ENCODE peak calls at places on chromosomes 13 and 19, in eight cellular contexts. S, X, O, E, H, N, L and I are unnamed samples.

GRCh38 chr13:80473695-80474094 is 132.8 kb upstream of the SPRY2 start:
- DNase-seq in O (no peak), E (no peak), L (no peak), S (peak; percentile 36), X (no peak), N (no peak), H (no peak), I (no peak)

GRCh38 chr19:23415034-23415433 is 19.8 kb upstream of the ZNF91 start:
- DNase-seq in E (peak; percentile 42), O (no peak), S (no peak), X (no peak), H (peak; percentile 11), N (no peak), L (no peak), I (no peak)

GRCh38 chr13:27130223-27131015 is 41.2 kb downstream of the USP12 start:
- DNase-seq in S (peak; percentile 77), L (no peak), N (no peak), X (no peak), O (no peak), E (no peak), H (no peak), I (no peak)

GRCh38 chr19:16771618-16772017 is 52.0 kb downstream of the NWD1 start:
- DNase-seq in X (no peak), E (peak; percentile 92), O (peak; percentile 80), S (peak; percentile 59), L (peak; percentile 71), H (peak; percentile 88), N (peak; percentile 50), I (peak; percentile 84)

GRCh38 chr19:41928221-41928683 is at the start of gene ERFL:
- DNase-seq in X (no peak), L (no peak), E (peak; percentile 52), S (no peak), N (no peak), O (no peak), H (no peak), I (no peak)

GRCh38 chr13:43431279-43431678 is 355.5 kb downstream of the ENOX1 start:
- DNase-seq in H (no peak), E (no peak), O (no peak), L (no peak), S (no peak), X (no peak), N (no peak), I (no peak)

GRCh38 chr19:51501594-51502263 is at the start of gene SIGLEC12:
- DNase-seq in E (no peak), O (no peak), N (no peak), S (no peak), L (no peak), H (no peak), X (no peak), I (no peak)

GRCh38 chr19:22422220-22422619 is at the start of gene ZNF98:
- DNase-seq in N (peak; percentile 66), O (no peak), H (no peak), S (no peak), X (peak; percentile 72), E (no peak), L (peak; percentile 35), I (peak; percentile 87)

GRCh38 chr19:1163934-1164683 is 10.0 kb downstream of the SBNO2 start:
- DNase-seq in E (no peak), H (no peak), S (no peak), X (no peak), O (no peak), L (no peak), N (no peak), I (no peak)
- H3K4me1 ChIP-seq in E (peaks cover 5% of the 10 kb centered on the region), H (peaks cover 3% of the 10 kb centered on the region), S (peaks cover 6% of the 10 kb centered on the region), X (no peaks in the 10 kb centered on the region), O (peaks cover 8% of the 10 kb centered on the region), L (no peaks in the 10 kb centered on the region), N (peaks cover 5% of the 10 kb centered on the region), I (no peaks in the 10 kb centered on the region)

DNA sequence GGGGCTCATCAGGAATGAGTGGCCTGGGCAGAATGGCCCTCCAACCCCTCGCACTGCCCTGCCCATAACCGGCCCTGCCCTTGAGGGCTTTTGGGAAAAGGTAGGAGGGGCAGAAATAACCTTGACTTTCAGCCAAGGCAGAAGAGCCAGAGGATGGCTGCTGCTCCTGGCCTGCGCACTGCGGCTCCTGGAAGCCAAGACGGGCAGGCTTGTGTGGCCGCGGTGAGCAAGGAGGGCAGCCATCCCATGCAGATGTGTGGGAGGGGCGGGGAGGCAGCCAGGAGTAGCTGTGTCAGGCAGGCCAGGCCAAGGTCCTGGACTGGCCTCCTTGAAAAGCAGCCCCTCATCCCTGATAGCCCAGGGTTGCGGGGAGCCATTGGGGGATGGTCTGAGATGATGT is 57.6 kb upstream of the URI1 start:
- DNase-seq in S (no peak), E (no peak), L (no peak), H (no peak), O (no peak), N (no peak), X (no peak), I (no peak)
- H3K4me1 ChIP-seq in S (no peaks in the 10 kb centered on the region), E (no peaks in the 10 kb centered on the region), L (no peaks in the 10 kb centered on the region), H (no peaks in the 10 kb centered on the region), O (no peaks in the 10 kb centered on the region), N (no peaks in the 10 kb centered on the region), X (no peaks in the 10 kb centered on the region), I (no peaks in the 10 kb centered on the region)

DNA sequence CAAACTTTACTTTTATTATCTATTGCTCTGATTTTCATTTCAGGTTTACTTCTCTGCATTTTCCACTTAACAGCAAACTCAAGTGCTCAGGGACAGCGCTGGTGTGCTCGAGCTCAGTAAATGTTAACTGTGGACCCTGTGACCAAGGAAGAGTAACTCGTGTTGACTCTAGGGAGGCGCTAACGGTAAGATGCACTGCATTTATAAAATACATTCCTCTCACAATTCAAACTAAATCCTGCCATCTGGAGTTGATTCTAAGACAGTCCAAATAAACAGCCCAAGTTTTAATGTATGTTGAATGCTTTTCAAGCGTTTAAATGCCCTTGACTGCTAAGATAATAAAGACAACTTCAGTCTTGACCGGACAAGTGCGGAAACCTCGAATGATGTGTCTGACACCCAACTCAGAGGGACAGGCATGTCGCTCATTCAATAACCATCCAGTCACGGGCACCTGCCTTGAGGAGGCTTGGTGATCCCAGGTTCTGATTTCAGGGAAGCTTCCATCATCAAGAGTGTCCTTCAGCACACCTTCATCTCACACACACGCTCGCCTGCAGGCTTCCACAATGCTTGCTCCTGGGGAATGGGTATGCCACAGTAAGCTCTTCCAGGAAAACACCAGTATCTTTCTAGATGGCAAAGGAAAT is 93.1 kb downstream of the STK24 start:
- DNase-seq in E (no peak), X (no peak), L (no peak), S (peak; percentile 21), H (no peak), O (no peak), N (no peak), I (no peak)
- H3K4me1 ChIP-seq in E (peaks cover 76% of the 10 kb centered on the region), X (peaks cover 49% of the 10 kb centered on the region), L (peaks cover 20% of the 10 kb centered on the region), S (peaks cover 36% of the 10 kb centered on the region), H (peaks cover 79% of the 10 kb centered on the region), O (peaks cover 63% of the 10 kb centered on the region), N (peaks cover 57% of the 10 kb centered on the region), I (peaks cover 3% of the 10 kb centered on the region)

DNA sequence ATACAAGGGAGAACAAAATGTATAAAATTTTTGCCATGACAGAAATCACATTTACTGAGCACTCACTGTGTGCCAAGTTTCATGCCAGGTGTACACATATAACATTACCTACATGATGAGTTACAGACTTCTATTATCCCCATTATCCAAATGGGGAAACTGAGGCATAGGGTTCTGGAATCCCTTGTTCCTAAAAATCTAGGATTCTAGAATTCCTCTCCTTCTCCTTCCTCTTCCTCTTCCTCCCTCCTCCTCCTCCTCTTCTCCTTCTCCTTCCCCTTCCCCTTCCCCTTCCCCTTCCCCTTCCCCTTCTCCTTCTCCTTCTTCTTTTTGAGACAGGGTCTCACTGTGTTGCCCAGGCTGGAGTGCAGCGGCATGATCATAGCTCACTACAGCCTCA is 14.2 kb upstream of the BCL3 start:
- DNase-seq in E (no peak), X (no peak), O (no peak), L (no peak), H (no peak), N (no peak), S (no peak), I (no peak)
- H3K4me1 ChIP-seq in E (no peaks in the 10 kb centered on the region), X (peaks cover 9% of the 10 kb centered on the region), O (peaks cover 10% of the 10 kb centered on the region), L (no peaks in the 10 kb centered on the region), H (no peaks in the 10 kb centered on the region), N (no peaks in the 10 kb centered on the region), S (no peaks in the 10 kb centered on the region), I (no peaks in the 10 kb centered on the region)

DNA sequence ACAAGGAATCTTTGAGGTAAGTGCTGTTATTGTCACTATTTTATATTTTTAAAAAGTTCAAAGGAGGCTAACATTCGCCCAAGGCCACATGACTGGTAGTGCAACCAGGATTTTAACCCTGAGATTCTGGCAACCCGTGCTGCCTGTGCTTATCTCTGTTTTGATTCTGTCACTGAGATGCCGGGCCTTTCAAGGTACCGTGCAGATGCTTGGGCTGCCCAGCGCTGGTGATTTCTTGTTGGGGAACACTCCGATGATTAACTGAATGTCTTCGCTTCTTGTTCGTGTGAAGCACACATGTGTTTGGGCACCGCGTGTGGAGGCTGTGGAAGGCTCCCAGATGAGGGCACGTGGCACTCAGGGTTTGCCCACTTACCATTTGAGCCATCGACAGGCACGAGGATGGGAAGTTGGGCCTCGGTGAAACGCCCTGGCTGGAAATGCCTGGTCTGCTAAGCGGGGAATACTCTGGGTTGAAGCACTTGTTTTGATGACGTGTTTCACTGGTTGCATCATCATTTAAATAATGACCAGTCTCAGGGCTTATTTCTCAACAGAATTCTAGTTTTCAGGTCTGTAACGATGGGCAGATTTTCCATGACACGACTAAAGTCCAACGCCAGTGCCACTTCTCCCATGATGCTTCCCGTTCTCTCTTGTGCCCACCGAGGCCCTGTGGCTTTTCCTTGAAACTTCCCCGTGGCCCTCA is 392.7 kb downstream of the FGF9 start:
- DNase-seq in E (no peak), L (no peak), N (no peak), X (no peak), H (no peak), S (no peak), O (no peak), I (no peak)
- H3K4me1 ChIP-seq in E (peaks cover 27% of the 10 kb centered on the region), L (no peaks in the 10 kb centered on the region), N (no peaks in the 10 kb centered on the region), X (no peaks in the 10 kb centered on the region), H (peaks cover 12% of the 10 kb centered on the region), S (no peaks in the 10 kb centered on the region), O (no peaks in the 10 kb centered on the region), I (no peaks in the 10 kb centered on the region)

GRCh38 chr19:2235396-2236284 is 489 bp downstream of the PLEKHJ1 start:
- DNase-seq in E (peak; percentile 37), N (peak; percentile 54), L (no peak), X (no peak), O (no peak), S (no peak), H (peak; percentile 58), I (no peak)

GRCh38 chr19:2237869-2238153 is 1.2 kb downstream of the SF3A2 start:
- DNase-seq in L (no peak), N (no peak), O (no peak), X (no peak), E (no peak), H (no peak), S (no peak), I (no peak)

GRCh38 chr19:2235026-2235395 is 1.1 kb downstream of the PLEKHJ1 start:
- DNase-seq in H (no peak), X (no peak), E (no peak), N (no peak), O (no peak), S (no peak), L (no peak), I (no peak)

GRCh38 chr19:2237051-2237868 is 636 bp downstream of the SF3A2 start:
- DNase-seq in E (no peak), X (peak; percentile 29), O (no peak), H (no peak), L (no peak), S (no peak), N (no peak), I (no peak)

GRCh38 chr19:2236285-2237050 is at the start of the genes PLEKHJ1 and SF3A2:
- DNase-seq in E (peak; percentile 100), X (peak; percentile 99), O (peak; percentile 98), L (peak; percentile 99), S (peak; percentile 95), N (peak; percentile 97), H (peak; percentile 99), I (peak; percentile 98)
- H3K4me1 ChIP-seq in E (peaks cover 44% of the 10 kb centered on the region), X (peaks cover 36% of the 10 kb centered on the region), O (peaks cover 43% of the 10 kb centered on the region), L (peaks cover 13% of the 10 kb centered on the region), S (peaks cover 11% of the 10 kb centered on the region), N (peaks cover 56% of the 10 kb centered on the region), H (peaks cover 29% of the 10 kb centered on the region), I (peaks cover 5% of the 10 kb centered on the region)